ENCODE peak calls at places on chromosome 1, in five cellular contexts. H is GM23248, N is memory B cell, U is HS-5, K is AG09319. A is an unnamed sample.
A peak's percentile ranks its signal among the peaks of the same experiment; 100 is the strongest.

GRCh38 chr1:222165625-222166024 is 382.3 kb downstream of the HHIPL2 start:
- DNase-seq in H (no peak), N (no peak), U (no peak), K (no peak), A (no peak)

GRCh38 chr1:6464514-6464836 is 1.5 kb downstream of the TNFRSF25 start:
- DNase-seq in H (no peak), N (no peak), U (no peak), K (no peak), A (no peak)

GRCh38 chr1:216903389-216903754 is 180.1 kb upstream of the ESRRG start:
- DNase-seq in H (peak; percentile 1), N (no peak), U (peak; percentile 33), K (no peak), A (no peak)

GRCh38 chr1:27968692-27969091 is 8.9 kb downstream of the XKR8 start:
- DNase-seq in H (peak; percentile 97), N (no peak), U (peak; percentile 92), K (peak; percentile 88), A (peak; percentile 44)

GRCh38 chr1:31755850-31756492 is 8.2 kb downstream of the ADGRB2 start:
- DNase-seq in H (no peak), N (no peak), U (no peak), K (no peak), A (no peak)

GRCh38 chr1:42937836-42938595 is 20.7 kb downstream of the SLC2A1 start:
- DNase-seq in H (no peak), N (no peak), U (no peak), K (no peak), A (no peak)

GRCh38 chr1:11729498-11730428 is 6.2 kb upstream of the AGTRAP start:
- DNase-seq in H (no peak), N (no peak), U (no peak), K (no peak), A (no peak)

GRCh38 chr1:176546825-176547224 is 83.8 kb downstream of the PAPPA2 start:
- DNase-seq in H (no peak), N (no peak), U (no peak), K (no peak), A (no peak)

GRCh38 chr1:185816460-185816859 is 82.3 kb downstream of the HMCN1 start:
- DNase-seq in H (peak; percentile 76), N (no peak), U (no peak), K (peak; percentile 50), A (peak; percentile 38)

GRCh38 chr1:59697138-59697811 is 117.5 kb upstream of the HOOK1 start:
- DNase-seq in H (peak; percentile 33), N (no peak), U (no peak), K (no peak), A (no peak)

GRCh38 chr1:54604572-54605370 is 18.6 kb downstream of the FAM151A start:
- DNase-seq in H (no peak), N (no peak), U (no peak), K (no peak), A (no peak)

GRCh38 chr1:178704833-178705232 is 20.2 kb upstream of the RALGPS2 start:
- DNase-seq in H (no peak), N (no peak), U (no peak), K (no peak), A (no peak)

GRCh38 chr1:94068831-94069648 is 51.9 kb downstream of the ABCA4 start:
- DNase-seq in H (no peak), N (no peak), U (no peak), K (no peak), A (no peak)

GRCh38 chr1:239654998-239655397 is 268.6 kb downstream of the CHRM3 start:
- DNase-seq in H (no peak), N (no peak), U (no peak), K (no peak), A (no peak)

GRCh38 chr1:63731117-63732043 is 42.4 kb upstream of the ROR1 start:
- DNase-seq in H (peak; percentile 95), N (no peak), U (peak; percentile 87), K (peak; percentile 70), A (peak; percentile 98)

GRCh38 chr1:215292906-215293305 is 210.4 kb downstream of the KCNK2 start:
- DNase-seq in H (no peak), N (no peak), U (no peak), K (no peak), A (no peak)

GRCh38 chr1:205563927-205564441 is 59.5 kb downstream of the CDK18 start:
- DNase-seq in H (no peak), N (no peak), U (no peak), K (no peak), A (no peak)

GRCh38 chr1:183205196-183205781 is 19.2 kb downstream of the LAMC2 start:
- DNase-seq in H (peak; percentile 89), N (no peak), U (no peak), K (peak; percentile 47), A (no peak)

GRCh38 chr1:244239261-244239770 is 188.2 kb downstream of the ZBTB18 start:
- DNase-seq in H (no peak), N (no peak), U (no peak), K (peak; percentile 11), A (no peak)

GRCh38 chr1:69982992-69983391 is 222.4 kb downstream of the LRRC40 start:
- DNase-seq in H (peak; percentile 95), N (no peak), U (peak; percentile 53), K (no peak), A (peak; percentile 40)

GRCh38 chr1:56188855-56189254 is 390.5 kb downstream of the PLPP3 start:
- DNase-seq in H (no peak), N (no peak), U (no peak), K (no peak), A (no peak)

GRCh38 chr1:47752048-47752451 is 245.1 kb downstream of the TRABD2B start:
- DNase-seq in H (peak; percentile 40), N (no peak), U (no peak), K (no peak), A (no peak)

GRCh38 chr1:106268070-106268469 is 788.4 kb upstream of the PRMT6 start:
- DNase-seq in H (peak; percentile 29), N (no peak), U (peak; percentile 25), K (no peak), A (no peak)

GRCh38 chr1:63674238-63674864 is 81.1 kb downstream of the PGM1 start:
- DNase-seq in H (peak; percentile 93), N (no peak), U (peak; percentile 82), K (peak; percentile 70), A (peak; percentile 77)

GRCh38 chr1:205344010-205344808 is 12.5 kb downstream of the KLHDC8A start:
- DNase-seq in H (peak; percentile 49), N (peak; percentile 44), U (no peak), K (no peak), A (no peak)

GRCh38 chr1:149962039-149962647 is 25.5 kb upstream of the MTMR11 start:
- DNase-seq in H (peak; percentile 83), N (peak; percentile 21), U (peak; percentile 47), K (peak; percentile 61), A (peak; percentile 42)

GRCh38 chr1:183370399-183371058 is 47.7 kb downstream of the NMNAT2 start:
- DNase-seq in H (no peak), N (no peak), U (no peak), K (no peak), A (no peak)

GRCh38 chr1:62240651-62241050 is 46.0 kb downstream of the L1TD1 start:
- DNase-seq in H (no peak), N (no peak), U (no peak), K (no peak), A (no peak)

A was measured in HFF-Myc.